ENCODE peak calls at places on chromosomes 13 and 19, in five cellular contexts. A, O, W, D and Y are unnamed samples.

GRCh38 chr19:45200614-45201013 is 22.0 kb downstream of the BLOC1S3 start:
- DNase-seq in A (no peak), O (no peak), W (no peak), D (no peak), Y (no peak)

GRCh38 chr13:97133955-97134354 is 88.2 kb upstream of the MBNL2 start:
- DNase-seq in A (no peak), O (no peak), W (no peak), D (no peak), Y (no peak)

GRCh38 chr19:48656840-48657474 is 11.0 kb upstream of the CA11 start:
- DNase-seq in A (no peak), O (no peak), W (no peak), D (no peak), Y (no peak)

GRCh38 chr13:36758345-36758744 is 60.7 kb upstream of the RFXAP start:
- DNase-seq in A (no peak), O (no peak), W (no peak), D (no peak), Y (no peak)

GRCh38 chr13:45194081-45194939 is 6.5 kb downstream of the KCTD4 start:
- DNase-seq in A (no peak), O (no peak), W (no peak), D (peak), Y (no peak)

GRCh38 chr13:42600943-42601342 is 27.0 kb downstream of the TNFSF11 start:
- DNase-seq in A (no peak), O (no peak), W (no peak), D (no peak), Y (no peak)

GRCh38 chr13:33870046-33870668 is 52.2 kb downstream of the RFC3 start:
- DNase-seq in A (no peak), O (no peak), W (no peak), D (no peak), Y (no peak)

GRCh38 chr13:35780613-35781012 is 304.1 kb upstream of the MAB21L1 start:
- DNase-seq in A (no peak), O (no peak), W (no peak), D (no peak), Y (no peak)

GRCh38 chr13:85137516-85137915 is 661.7 kb downstream of the SLITRK6 start:
- DNase-seq in A (no peak), O (no peak), W (no peak), D (no peak), Y (no peak)

GRCh38 chr13:108629353-108629752 is at the start of gene MYO16:
- DNase-seq in A (no peak), O (no peak), W (no peak), D (no peak), Y (no peak)

GRCh38 chr13:60572003-60572792 is 175.2 kb downstream of the TDRD3 start:
- DNase-seq in A (no peak), O (no peak), W (no peak), D (no peak), Y (no peak)

GRCh38 chr13:113013303-113013702 is 44.3 kb downstream of the MCF2L start:
- DNase-seq in A (no peak), O (no peak), W (no peak), D (no peak), Y (no peak)

GRCh38 chr19:51372649-51373504 is at the start of gene NKG7:
- DNase-seq in A (no peak), O (peak), W (peak), D (peak), Y (no peak)

GRCh38 chr19:53865523-53865917 is 2.2 kb upstream of the MYADM start:
- DNase-seq in A (no peak), O (no peak), W (no peak), D (no peak), Y (no peak)

GRCh38 chr19:30968210-30968609 is 381.0 kb downstream of the TSHZ3 start:
- DNase-seq in A (no peak), O (no peak), W (no peak), D (no peak), Y (peak)

GRCh38 chr13:31377946-31378345 is 178.2 kb downstream of the B3GLCT start:
- DNase-seq in A (no peak), O (no peak), W (no peak), D (no peak), Y (no peak)

GRCh38 chr19:8973501-8974091 is 36.6 kb downstream of the MUC16 start:
- DNase-seq in A (no peak), O (no peak), W (no peak), D (no peak), Y (peak)

GRCh38 chr13:113000575-113000974 is 31.6 kb downstream of the MCF2L start:
- DNase-seq in A (no peak), O (no peak), W (no peak), D (no peak), Y (no peak)

GRCh38 chr13:34967851-34968562 is 25.9 kb downstream of the NBEA start:
- DNase-seq in A (no peak), O (no peak), W (no peak), D (no peak), Y (no peak)

GRCh38 chr19:39677931-39678889 is 22.5 kb downstream of the LGALS16 start:
- DNase-seq in A (no peak), O (peak), W (no peak), D (no peak), Y (no peak)

GRCh38 chr19:31554360-31554759 is 205.1 kb upstream of the TSHZ3 start:
- DNase-seq in A (no peak), O (no peak), W (no peak), D (no peak), Y (no peak)

GRCh38 chr13:73908809-73909208 is 225.4 kb downstream of the KLF12 start:
- DNase-seq in A (no peak), O (no peak), W (no peak), D (no peak), Y (no peak)

GRCh38 chr13:30216111-30216510 is 91.2 kb downstream of the KATNAL1 start:
- DNase-seq in A (no peak), O (no peak), W (no peak), D (no peak), Y (peak)

GRCh38 chr19:3984908-3985642 is at the start of gene EEF2:
- DNase-seq in A (peak), O (peak), W (peak), D (peak), Y (peak)

GRCh38 chr13:52428295-52428694 is 22.1 kb downstream of the VPS36 start:
- DNase-seq in A (no peak), O (no peak), W (no peak), D (no peak), Y (no peak)

GRCh38 chr19:41325947-41326706 is 16.2 kb downstream of the CCDC97 start:
- DNase-seq in A (no peak), O (no peak), W (no peak), D (no peak), Y (no peak)

GRCh38 chr13:80572308-80572676 is 231.4 kb upstream of the SPRY2 start:
- DNase-seq in A (no peak), O (no peak), W (no peak), D (no peak), Y (no peak)

GRCh38 chr19:4568884-4569283 is 9.4 kb upstream of the SEMA6B start:
- DNase-seq in A (no peak), O (no peak), W (no peak), D (no peak), Y (no peak)

GRCh38 chr19:7395793-7396192 is 47.1 kb downstream of the ARHGEF18 start:
- DNase-seq in A (no peak), O (no peak), W (no peak), D (no peak), Y (no peak)

GRCh38 chr13:26599403-26599802 is 41.9 kb downstream of the WASF3 start:
- DNase-seq in A (no peak), O (no peak), W (no peak), D (no peak), Y (no peak)

GRCh38 chr13:28002886-28003698 is 14.6 kb upstream of the URAD start:
- DNase-seq in A (no peak), O (no peak), W (no peak), D (no peak), Y (no peak)

GRCh38 chr19:54248016-54248601 is 5.5 kb upstream of the LILRA6 start:
- DNase-seq in A (no peak), O (peak), W (peak), D (no peak), Y (no peak)

GRCh38 chr13:22278336-22278929 is 607.6 kb downstream of the FGF9 start:
- DNase-seq in A (peak), O (no peak), W (peak), D (no peak), Y (no peak)

GRCh38 chr13:99308481-99309087 is 1.4 kb upstream of the GPR183 start:
- DNase-seq in A (no peak), O (no peak), W (no peak), D (no peak), Y (no peak)

GRCh38 chr19:32599736-32600157 is 18.8 kb downstream of the PDCD5 start:
- DNase-seq in A (peak), O (peak), W (peak), D (no peak), Y (peak)

GRCh38 chr13:74758188-74758587 is 624.0 kb upstream of the KLF12 start:
- DNase-seq in A (no peak), O (no peak), W (no peak), D (no peak), Y (no peak)

GRCh38 chr19:31139871-31140505 is 209.2 kb downstream of the TSHZ3 start:
- DNase-seq in A (no peak), O (no peak), W (no peak), D (no peak), Y (no peak)